ENCODE peak calls at places on chromosomes 12 and 14, in six cellular contexts. W is GM10248, Y is thyroid gland, C is glutamatergic neuron, V is HFFc6, B is psoas muscle. Q is an unnamed sample.
A peak's percentile ranks its signal among the peaks of the same experiment; 100 is the strongest.

GRCh38 chr12:127929172-127929571 is 337.8 kb upstream of the TMEM132C start:
- DNase-seq in C (no peak), Y (no peak), B (no peak), V (no peak), W (no peak), Q (no peak)

GRCh38 chr14:56487090-56487667 is 92.4 kb upstream of the TMEM260 start:
- DNase-seq in Y (no peak), B (no peak), V (peak; percentile 32), W (no peak), C (no peak), Q (no peak)

GRCh38 chr12:121753844-121754264 is 39.6 kb downstream of the RHOF start:
- DNase-seq in W (no peak), B (no peak), Y (peak; percentile 97), V (no peak), C (no peak), Q (no peak)

GRCh38 chr12:51590347-51591019 is 550 bp upstream of the SCN8A start:
- DNase-seq in W (peak; percentile 87), Y (peak; percentile 63), C (peak; percentile 93), B (peak; percentile 56), V (peak; percentile 66), Q (peak; percentile 27)

GRCh38 chr12:12817611-12818010 is 4.5 kb downstream of the DDX47 start:
- DNase-seq in C (no peak), V (no peak), Y (no peak), W (no peak), B (no peak), Q (no peak)

GRCh38 chr12:125161712-125162023 is 96.4 kb downstream of the AACS start:
- DNase-seq in B (no peak), Y (no peak), V (no peak), C (no peak), W (no peak), Q (no peak)

GRCh38 chr12:57231276-57232021 is 1.9 kb downstream of the SHMT2 start:
- DNase-seq in B (no peak), C (no peak), W (no peak), V (no peak), Y (no peak), Q (no peak)

GRCh38 chr14:69685716-69686115 is 74.3 kb downstream of the SUSD6 start:
- DNase-seq in Y (peak; percentile 94), V (no peak), W (no peak), C (no peak), B (peak; percentile 80), Q (no peak)

GRCh38 chr14:45089813-45090212 is 5.9 kb downstream of the PRPF39 start:
- DNase-seq in C (no peak), Y (no peak), W (peak; percentile 38), B (no peak), V (peak; percentile 48), Q (no peak)

GRCh38 chr14:67636361-67636919 is 16.7 kb downstream of the ARG2 start:
- DNase-seq in C (no peak), B (no peak), Y (peak; percentile 50), W (peak; percentile 25), V (no peak), Q (no peak)

GRCh38 chr14:68668028-68668427 is 124.8 kb downstream of the ZFP36L1 start:
- DNase-seq in V (no peak), Y (no peak), B (no peak), W (no peak), C (no peak), Q (no peak)

GRCh38 chr12:79732647-79733046 is 41.9 kb upstream of the PAWR start:
- DNase-seq in V (no peak), B (no peak), Y (no peak), W (no peak), C (no peak), Q (no peak)

DNA sequence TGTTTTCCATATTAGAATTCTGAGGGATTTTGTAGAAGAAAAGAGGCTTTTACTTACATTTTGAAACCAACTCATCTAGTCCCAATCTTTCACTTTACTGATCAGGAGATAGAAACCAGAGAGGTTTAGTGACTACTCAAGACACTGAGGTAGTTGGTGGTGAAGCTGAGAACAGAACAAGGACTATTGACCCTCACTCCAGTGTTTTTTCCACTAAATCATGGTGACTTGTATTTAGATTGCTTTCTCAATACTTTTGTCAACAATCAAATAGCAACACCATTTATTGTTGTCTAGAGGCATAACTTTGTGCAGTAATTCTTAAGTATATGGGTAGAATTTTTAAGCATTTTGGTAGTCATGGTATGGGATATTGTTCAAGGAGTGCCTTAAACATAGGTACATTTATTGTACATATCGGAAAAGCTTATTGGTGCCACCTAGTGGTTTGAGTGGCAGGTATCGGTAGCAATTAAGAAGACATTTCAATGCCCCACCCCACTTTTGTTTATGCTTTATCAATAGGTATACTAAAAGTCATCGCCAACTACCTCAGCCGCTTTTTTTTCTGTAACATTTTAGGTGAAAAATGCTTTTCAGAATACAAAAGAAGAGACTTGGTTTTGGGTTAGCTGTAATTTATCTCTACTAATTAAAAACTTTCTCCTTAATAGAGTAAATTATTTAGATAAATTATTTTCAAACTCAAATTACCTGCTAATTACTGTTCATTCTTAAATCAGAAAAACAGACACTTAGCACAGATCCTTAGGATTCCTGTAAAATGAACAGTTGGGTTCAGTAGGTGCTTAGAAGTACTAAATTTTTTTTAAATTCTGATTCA is 47.3 kb upstream of the PAWR start:
- DNase-seq in C (no peak), Y (peak; percentile 31), W (peak; percentile 54), B (no peak), V (peak; percentile 38), Q (no peak)
- TF ChIP-seq CTCF in C (peak; percentile 75), Y (peak; percentile 59), W (peak; percentile 59), B (peak; percentile 46), V (peak; percentile 88), Q (peak; percentile 71)

GRCh38 chr14:75022655-75023054 is 19.9 kb downstream of the EIF2B2 start:
- DNase-seq in W (no peak), B (peak; percentile 43), C (peak; percentile 38), V (no peak), Y (peak; percentile 71), Q (no peak)
- TF ChIP-seq CTCF in W (no peak), B (peak; percentile 51), C (peak; percentile 67), V (peak; percentile 69), Y (peak; percentile 32), Q (peak; percentile 52)

DNA sequence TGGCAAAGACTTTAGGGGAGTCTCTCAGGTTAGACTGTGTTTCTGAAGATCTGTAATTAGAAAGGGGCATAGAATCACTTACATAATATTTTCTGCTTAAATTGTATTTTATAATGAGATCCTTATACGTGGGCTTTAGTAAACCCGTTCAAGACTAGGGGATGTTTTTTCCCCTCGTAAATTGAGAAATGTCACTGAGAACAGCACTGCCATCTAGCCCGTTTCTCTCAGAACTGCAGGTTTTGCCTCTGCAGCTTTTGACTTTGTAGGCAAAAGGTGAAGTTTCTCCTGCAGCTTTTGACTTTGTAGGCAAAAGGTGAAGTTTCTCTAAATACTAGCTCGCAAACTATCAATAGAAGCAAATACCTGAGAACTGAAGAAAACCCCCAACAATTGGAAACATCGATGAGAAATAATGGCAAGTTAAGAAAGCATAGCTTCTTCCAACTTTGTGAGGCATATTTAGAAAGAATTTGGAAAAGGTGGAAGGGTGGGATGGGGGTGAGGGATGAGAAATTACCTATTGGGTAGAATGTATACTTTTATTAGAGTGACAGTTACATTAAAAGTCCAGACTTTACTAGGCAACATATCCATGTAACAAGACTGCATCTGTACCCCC is 9.9 kb upstream of the ASPG start:
- DNase-seq in Y (peak; percentile 37), C (peak; percentile 23), V (no peak), B (no peak), W (no peak), Q (no peak)
- TF ChIP-seq CTCF in Y (peak; percentile 50), C (peak; percentile 21), V (peak; percentile 66), B (no peak), W (peak; percentile 17), Q (peak; percentile 35)

DNA sequence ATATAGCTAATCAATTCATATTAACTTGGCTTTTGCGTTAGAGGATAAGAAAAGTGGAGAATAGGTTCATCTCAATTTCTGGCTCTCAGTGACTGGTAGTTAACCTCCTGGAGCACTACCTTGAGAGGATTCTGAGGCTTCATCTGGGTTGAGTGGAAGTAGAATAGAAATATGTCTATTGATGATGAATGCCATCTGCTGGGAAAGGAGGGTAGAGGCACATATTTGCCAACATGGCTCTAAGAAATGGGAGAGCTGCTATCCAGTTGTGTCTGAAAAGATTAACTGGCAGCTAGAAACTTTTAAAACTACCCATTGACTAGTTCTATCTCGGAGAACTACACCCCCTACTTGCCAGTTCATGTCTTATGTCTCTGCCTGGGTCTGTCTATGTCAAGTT is 530.1 kb downstream of the NRXN3 start:
- DNase-seq in W (no peak), C (no peak), Y (no peak), V (peak; percentile 12), B (no peak), Q (no peak)
- TF ChIP-seq CTCF in W (no peak), C (no peak), Y (no peak), V (peak; percentile 53), B (no peak), Q (no peak)

Q was measured in AG04450.